ENCODE peak calls at places on chromosomes 11 and 22, in ten cellular contexts. I, O, G, K, D, J, W, B, N and F are unnamed samples.

GRCh38 chr11:13440100-13440855 is 22.7 kb downstream of the BTBD10 start:
- DNase-seq in I (no peak), O (no peak), W (peak; percentile 94), N (peak; percentile 96), J (peak; percentile 96), D (no peak), K (no peak), G (peak; percentile 47), B (peak; percentile 84), F (peak; percentile 7)

GRCh38 chr22:44085743-44086741 is 61.9 kb downstream of the PARVB start:
- DNase-seq in D (peak; percentile 59), I (peak; percentile 64), J (peak; percentile 75), B (no peak), W (peak; percentile 73), K (peak; percentile 71), N (peak; percentile 73), G (no peak), O (no peak), F (peak; percentile 32)

GRCh38 chr22:49257551-49257951 is 570.1 kb downstream of the BRD1 start:
- DNase-seq in W (no peak), K (no peak), G (peak; percentile 35), D (no peak), O (no peak), B (no peak), I (no peak), N (no peak), J (no peak), F (no peak)

GRCh38 chr11:72411623-72412532 is 22.5 kb downstream of the CLPB start:
- DNase-seq in I (peak; percentile 81), N (no peak), J (no peak), O (no peak), K (no peak), G (no peak), W (no peak), B (no peak), D (peak; percentile 66), F (no peak)

GRCh38 chr22:26669060-26669481 is 11.7 kb downstream of the MIAT start:
- DNase-seq in K (no peak), I (no peak), B (no peak), W (peak; percentile 57), D (peak; percentile 59), O (no peak), N (peak; percentile 40), J (peak; percentile 61), G (no peak), F (peak; percentile 32)

GRCh38 chr11:27995082-27995481 is 112.9 kb downstream of the KIF18A start:
- DNase-seq in G (no peak), B (peak; percentile 26), W (peak; percentile 49), O (no peak), K (no peak), I (no peak), D (no peak), N (peak; percentile 64), J (peak; percentile 43), F (no peak)

GRCh38 chr11:110621826-110622225 is 90.4 kb downstream of the ARHGAP20 start:
- DNase-seq in K (no peak), N (peak; percentile 6), O (no peak), B (no peak), I (no peak), J (no peak), W (no peak), G (no peak), D (no peak), F (no peak)

GRCh38 chr11:115298613-115299012 is 205.6 kb downstream of the CADM1 start:
- DNase-seq in D (no peak), K (no peak), B (no peak), O (no peak), J (no peak), I (no peak), G (no peak), W (no peak), N (no peak), F (no peak)

GRCh38 chr22:42169055-42169469 is 38.5 kb upstream of the CYP2D6 start:
- DNase-seq in J (peak; percentile 80), K (peak; percentile 75), B (no peak), G (peak; percentile 69), O (peak; percentile 48), D (peak; percentile 81), I (peak; percentile 72), W (peak; percentile 76), N (peak; percentile 69), F (peak; percentile 89)

GRCh38 chr22:45425101-45425500 is 11.6 kb downstream of the RIBC2 start:
- DNase-seq in I (no peak), W (peak; percentile 15), D (no peak), J (peak; percentile 29), N (peak; percentile 72), B (no peak), K (no peak), O (no peak), G (no peak), F (no peak)

GRCh38 chr22:30490399-30490798 is 15.1 kb downstream of the SEC14L4 start:
- DNase-seq in D (no peak), J (no peak), B (no peak), I (no peak), W (no peak), N (no peak), K (no peak), G (no peak), O (no peak), F (no peak)

GRCh38 chr22:17748555-17749353 is 25.5 kb downstream of the BID start:
- DNase-seq in B (no peak), O (no peak), N (no peak), J (no peak), W (no peak), I (no peak), K (peak; percentile 25), G (no peak), D (no peak), F (no peak)

GRCh38 chr11:77450227-77450626 is 23.7 kb downstream of the PAK1 start:
- DNase-seq in I (no peak), J (no peak), D (no peak), B (no peak), G (no peak), O (no peak), N (no peak), W (no peak), K (no peak), F (no peak)

DNA sequence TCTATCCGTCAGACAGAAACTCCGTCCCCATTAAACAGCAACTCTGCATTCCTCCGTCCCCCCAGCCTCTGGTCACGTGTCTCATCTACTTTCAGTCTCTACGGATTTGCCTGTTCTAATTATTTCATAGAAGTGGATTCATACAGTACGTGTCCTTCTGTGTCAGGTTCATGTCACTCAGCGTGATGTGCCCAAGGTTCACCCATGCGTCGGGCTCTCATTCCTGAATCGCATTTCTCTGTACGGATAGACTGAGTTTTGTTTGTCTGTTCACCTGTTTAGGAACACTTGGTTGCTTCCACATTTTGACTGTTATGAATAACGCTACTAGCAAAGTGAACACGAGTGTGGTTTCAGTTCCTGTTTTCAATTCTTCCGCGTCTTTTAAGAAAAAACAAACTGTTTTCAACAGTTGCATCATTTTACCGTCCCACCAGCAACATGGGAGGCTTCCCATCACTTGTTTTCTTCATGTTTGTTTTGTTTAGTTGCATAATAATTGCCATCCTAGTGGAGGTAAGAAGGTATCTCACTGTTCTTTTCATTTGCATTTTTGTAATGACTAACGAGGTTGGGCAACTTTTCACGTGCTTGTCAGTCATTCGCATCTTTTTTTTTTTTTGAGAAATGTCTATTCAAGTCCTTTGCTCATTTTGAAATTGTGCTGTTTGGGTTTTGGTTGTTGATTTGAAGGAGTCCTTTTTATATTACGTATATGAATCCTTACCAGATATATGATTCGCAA is 8.9 kb upstream of the NLRP6 start:
- DNase-seq in N (peak; percentile 10), D (peak; percentile 99), B (no peak), W (no peak), I (peak; percentile 87), G (no peak), K (no peak), J (no peak), O (no peak), F (peak; percentile 72)
- TF ChIP-seq CTCF in N (no peak), D (no peak), B (no peak), W (no peak), I (peak; percentile 33), G (no peak), K (no peak), J (no peak), O (no peak), F (peak; percentile 46)

DNA sequence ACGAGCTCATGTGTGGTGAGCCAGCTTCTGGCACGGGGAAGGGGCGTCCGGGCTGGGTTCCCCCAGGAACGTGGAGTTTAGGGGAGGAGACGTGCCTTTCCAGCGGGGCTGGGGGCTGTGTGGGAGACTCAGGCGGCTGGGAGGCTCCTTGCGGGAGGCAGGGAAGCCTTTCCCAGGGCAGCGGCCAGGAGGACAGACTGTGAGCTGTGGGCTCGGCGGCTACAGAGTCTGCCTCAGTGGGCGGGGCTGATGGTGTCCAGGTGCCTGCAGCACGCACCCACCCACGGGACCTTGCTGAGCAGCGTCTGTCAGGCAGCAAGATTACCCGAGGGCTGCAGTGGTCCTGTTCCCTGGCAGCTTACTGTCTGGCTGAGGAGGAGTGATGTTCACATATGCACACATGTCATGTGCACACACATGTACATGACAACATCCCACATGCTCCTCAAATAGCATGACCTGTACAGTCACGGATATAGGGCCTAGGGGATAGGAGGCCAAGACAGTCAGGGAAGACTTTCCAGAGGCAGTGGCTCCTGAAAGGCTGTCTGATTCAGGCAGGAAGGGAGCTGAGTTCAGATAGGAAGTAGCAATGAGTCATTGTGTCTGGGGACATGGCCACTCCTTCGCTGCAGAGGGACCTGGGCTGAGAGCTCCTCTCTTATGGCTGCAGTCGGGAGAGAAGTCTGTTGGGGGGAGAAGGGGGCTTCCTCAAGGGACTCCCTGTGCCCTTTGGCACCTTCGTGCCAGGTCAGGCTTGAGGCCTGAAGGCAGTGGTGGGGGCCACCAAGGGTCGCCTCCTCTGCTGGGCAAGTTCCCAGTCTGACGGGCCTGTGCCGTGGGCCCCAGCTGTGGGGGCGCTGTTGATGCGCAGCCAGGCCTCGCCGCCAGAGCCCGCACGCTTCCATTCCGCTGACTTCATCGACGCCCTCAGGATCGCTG is 23.3 kb upstream of the PPP6R3 start:
- DNase-seq in J (peak; percentile 88), W (peak; percentile 86), D (no peak), B (no peak), O (no peak), N (peak; percentile 92), K (no peak), G (no peak), I (no peak), F (no peak)
- TF ChIP-seq CTCF in J (peak; percentile 39), W (peak; percentile 52), D (no peak), B (no peak), O (no peak), N (peak; percentile 12), K (no peak), G (no peak), I (no peak), F (no peak)

DNA sequence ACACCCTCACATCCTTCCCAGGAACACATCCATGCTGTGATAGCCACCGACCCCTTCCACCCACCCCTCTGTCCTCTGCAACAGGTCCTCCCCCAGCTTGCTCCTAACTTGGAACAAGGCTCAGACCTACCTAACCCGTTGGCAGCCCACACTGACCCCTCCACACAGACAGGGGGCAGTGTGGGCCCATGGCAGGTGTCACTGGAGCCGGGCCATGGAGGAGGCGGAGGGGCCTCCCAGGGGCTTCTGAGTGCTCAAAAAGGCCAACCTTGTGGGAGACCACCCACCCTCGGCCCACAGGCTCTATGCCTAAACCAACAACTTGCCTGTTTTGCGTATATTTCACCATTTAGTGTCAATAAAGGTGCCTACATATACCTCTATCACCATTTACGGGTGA is 57.0 kb downstream of the CERK start:
- DNase-seq in D (peak; percentile 40), N (no peak), B (no peak), G (no peak), O (no peak), J (no peak), I (peak; percentile 48), K (no peak), W (no peak), F (peak; percentile 44)
- TF ChIP-seq CTCF in D (peak; percentile 69), N (peak; percentile 23), B (peak; percentile 32), G (no peak), O (no peak), J (peak; percentile 17), I (peak; percentile 47), K (peak; percentile 20), W (peak; percentile 43), F (peak; percentile 59)

GRCh38 chr22:37538590-37539357 is 19.6 kb upstream of the CARD10 start:
- DNase-seq in J (peak; percentile 97), D (peak; percentile 92), G (peak; percentile 94), O (peak; percentile 89), I (peak; percentile 92), W (peak; percentile 97), B (peak; percentile 45), N (peak; percentile 94), K (peak; percentile 97), F (peak; percentile 95)
- TF ChIP-seq CTCF in J (peak; percentile 94), D (peak; percentile 97), G (peak; percentile 97), O (peak; percentile 73), I (peak; percentile 98), W (peak; percentile 98), B (peak; percentile 93), N (peak; percentile 93), K (peak; percentile 94), F (peak; percentile 94)